ENCODE peak calls at places on chromosomes 5 and 9, in seven cellular contexts. E is HS-5; O is foreskin fibroblast; X is stimulated activated CD4-positive, alpha-beta T cell treated with anti-CD3 and anti-CD28 coated beads, Interleukin-1b, Interleukin-23, amount 100 ng/mL, for 1 hour; P is MM.1S; G is amygdala; R is mesendoderm. C is an unnamed sample.

GRCh38 chr5:119275146-119275872 is 80.5 kb upstream of the TNFAIP8 start:
- DNase-seq in E (no peak), O (peak), X (no peak), P (no peak), G (no peak), R (no peak), C (no peak)

GRCh38 chr5:176157656-176158055 is 80.6 kb upstream of the SIMC1 start:
- DNase-seq in E (peak), O (no peak), X (no peak), P (no peak), G (no peak), R (no peak), C (no peak)

GRCh38 chr9:132090771-132091170 is 11.1 kb upstream of the MED27 start:
- DNase-seq in E (peak), O (peak), X (no peak), P (no peak), G (no peak), R (no peak), C (no peak)

GRCh38 chr5:138461343-138462125 is 3.7 kb upstream of the EGR1 start:
- DNase-seq in E (peak), O (peak), X (no peak), P (no peak), G (no peak), R (peak), C (no peak)

GRCh38 chr5:146101646-146102045 is 3.7 kb downstream of the PLAC8L1 start:
- DNase-seq in E (no peak), O (no peak), X (no peak), P (no peak), G (no peak), R (peak), C (no peak)

GRCh38 chr5:115377468-115378217 is 81.2 kb upstream of the CCDC112 start:
- DNase-seq in E (peak), O (peak), X (no peak), P (peak), G (no peak), R (no peak), C (no peak)

GRCh38 chr5:59768204-59769040 is 125.1 kb downstream of the PDE4D start:
- DNase-seq in E (no peak), O (peak), X (peak), P (no peak), G (peak), R (peak), C (no peak)

GRCh38 chr5:52579391-52579790 is 208.3 kb upstream of the ITGA1 start:
- DNase-seq in E (no peak), O (no peak), X (no peak), P (no peak), G (no peak), R (no peak), C (no peak)

GRCh38 chr5:119398713-119399492 is 43.1 kb downstream of the TNFAIP8 start:
- DNase-seq in E (no peak), O (peak), X (no peak), P (no peak), G (no peak), R (no peak), C (no peak)

GRCh38 chr9:20225841-20226240 is 396.5 kb downstream of the MLLT3 start:
- DNase-seq in E (peak), O (peak), X (no peak), P (no peak), G (no peak), R (no peak), C (no peak)

GRCh38 chr5:180670586-180671359 is 21.4 kb upstream of the FLT4 start:
- DNase-seq in E (peak), O (peak), X (peak), P (peak), G (peak), R (peak), C (no peak)

GRCh38 chr5:63211413-63212132 is 633.0 kb downstream of the LRRC70 start:
- DNase-seq in E (no peak), O (no peak), X (no peak), P (no peak), G (no peak), R (no peak), C (no peak)

GRCh38 chr5:171906171-171906570 is 100.3 kb downstream of the FBXW11 start:
- DNase-seq in E (no peak), O (no peak), X (no peak), P (no peak), G (no peak), R (no peak), C (no peak)

GRCh38 chr5:180331647-180331950 is 21.5 kb downstream of the GFPT2 start:
- DNase-seq in E (no peak), O (no peak), X (no peak), P (no peak), G (no peak), R (peak), C (no peak)

GRCh38 chr9:132078369-132079356 is 1.0 kb downstream of the MED27 start:
- DNase-seq in E (no peak), O (peak), X (no peak), P (no peak), G (no peak), R (peak), C (no peak)

GRCh38 chr5:158590936-158591863 is 508.5 kb downstream of the EBF1 start:
- DNase-seq in E (no peak), O (peak), X (no peak), P (no peak), G (no peak), R (peak), C (no peak)

GRCh38 chr9:134662143-134662876 is 20.7 kb downstream of the COL5A1 start:
- DNase-seq in E (peak), O (peak), X (no peak), P (no peak), G (no peak), R (no peak), C (no peak)

GRCh38 chr9:130933114-130934046 is 5.7 kb downstream of the FIBCD1 start:
- DNase-seq in E (no peak), O (peak), X (no peak), P (no peak), G (no peak), R (no peak), C (no peak)

GRCh38 chr9:129208191-129209091 is 30.4 kb upstream of the IER5L start:
- DNase-seq in E (no peak), O (no peak), X (no peak), P (no peak), G (no peak), R (peak), C (no peak)

GRCh38 chr5:111310713-111311620 is 86.8 kb downstream of the CAMK4 start:
- DNase-seq in E (no peak), O (no peak), X (no peak), P (no peak), G (no peak), R (no peak), C (no peak)

GRCh38 chr9:82498918-82499317 is 510.3 kb downstream of the SPATA31D1 start:
- DNase-seq in E (no peak), O (no peak), X (no peak), P (no peak), G (no peak), R (no peak), C (no peak)

GRCh38 chr5:175654807-175655206 is 3.1 kb upstream of the HRH2 start:
- DNase-seq in E (no peak), O (no peak), X (no peak), P (peak), G (no peak), R (no peak), C (no peak)

GRCh38 chr9:137876781-137877386 is 698 bp upstream of the CACNA1B start:
- DNase-seq in E (no peak), O (no peak), X (no peak), P (no peak), G (no peak), R (no peak), C (no peak)